ENCODE peak calls at places on chromosomes 3 and 15, in five cellular contexts. H is NCI-H460; C is stimulated activated naive CD8-positive, alpha-beta T cell treated with anti-CD3 and anti-CD28 coated beads, Interleukin-15, Interleukin-2, amounts not matched to agents 100 U/mL and 50 U/mL, for 24 hours; E is mucosa of gallbladder; V is NCI-H446 treated with DMSO at 0.1 percent for 48 hours. Q is an unnamed sample.

GRCh38 chr3:187518616-187519015 is 150.4 kb downstream of the RTP4 start:
- DNase-seq in C (no peak), H (no peak), E (no peak), V (no peak), Q (no peak)

GRCh38 chr15:67998599-67999122 is 55.5 kb upstream of the PIAS1 start:
- DNase-seq in H (peak), V (peak), C (no peak), E (peak), Q (peak)

GRCh38 chr3:138902166-138902565 is 44.8 kb downstream of the FOXL2 start:
- DNase-seq in V (no peak), H (no peak), C (no peak), E (no peak), Q (no peak)

GRCh38 chr3:38713121-38713520 is 63.6 kb upstream of the SCN5A start:
- DNase-seq in V (no peak), C (no peak), H (no peak), E (no peak), Q (no peak)

GRCh38 chr15:72009207-72009606 is 108.7 kb downstream of the MYO9A start:
- DNase-seq in C (no peak), V (no peak), E (peak), H (no peak), Q (peak)

GRCh38 chr15:76161153-76162049 is 101.6 kb downstream of the TMEM266 start:
- DNase-seq in V (no peak), C (no peak), H (no peak), E (no peak), Q (no peak)

GRCh38 chr3:80079886-80080285 is 312.1 kb upstream of the ROBO1 start:
- DNase-seq in E (no peak), H (no peak), V (no peak), C (no peak), Q (no peak)

GRCh38 chr3:152638707-152639450 is 196.1 kb upstream of the P2RY1 start:
- DNase-seq in V (no peak), E (no peak), C (no peak), H (no peak), Q (no peak)

GRCh38 chr3:16064660-16065414 is 109.6 kb upstream of the GALNT15 start:
- DNase-seq in C (no peak), E (peak), V (peak), H (no peak), Q (peak)

GRCh38 chr15:29681946-29682345 is 140.3 kb downstream of the TJP1 start:
- DNase-seq in V (no peak), C (no peak), E (no peak), H (no peak), Q (no peak)

GRCh38 chr3:41330465-41330864 is 131.2 kb downstream of the CTNNB1 start:
- DNase-seq in C (no peak), V (no peak), H (no peak), E (no peak), Q (no peak)

GRCh38 chr3:125374501-125374995 is 577 bp downstream of the ZNF148 start:
- DNase-seq in H (no peak), C (peak), E (peak), V (no peak), Q (peak)

GRCh38 chr3:188286087-188286513 is 132.1 kb downstream of the LPP start:
- DNase-seq in C (no peak), V (no peak), E (no peak), H (no peak), Q (no peak)

GRCh38 chr15:47813985-47814384 is 96.7 kb downstream of the SEMA6D start:
- DNase-seq in C (no peak), H (no peak), E (no peak), V (peak), Q (no peak)

GRCh38 chr3:101466465-101467309 is 46.3 kb downstream of the SENP7 start:
- DNase-seq in V (no peak), C (no peak), E (peak), H (no peak), Q (peak)

GRCh38 chr3:150184426-150185071 is 213.9 kb upstream of the PFN2 start:
- DNase-seq in H (no peak), V (no peak), C (no peak), E (no peak), Q (no peak)

GRCh38 chr3:44050051-44050570 is 191.6 kb upstream of the TOPAZ1 start:
- DNase-seq in H (no peak), C (no peak), V (no peak), E (no peak), Q (no peak)

GRCh38 chr3:195251336-195252065 is 19.5 kb downstream of the XXYLT1 start:
- DNase-seq in H (no peak), E (no peak), V (no peak), C (peak), Q (no peak)

GRCh38 chr3:9384141-9384828 is 13.1 kb upstream of the SETD5 start:
- DNase-seq in V (no peak), E (no peak), C (no peak), H (no peak), Q (no peak)

GRCh38 chr3:69200384-69201068 is 78.1 kb upstream of the LMOD3 start:
- DNase-seq in E (peak), V (no peak), C (peak), H (peak), Q (peak)

GRCh38 chr15:80825361-80826030 is 46.3 kb downstream of the CEMIP start:
- DNase-seq in C (no peak), V (no peak), E (peak), H (no peak), Q (no peak)

GRCh38 chr3:27508421-27508820 is 24.2 kb upstream of the SLC4A7 start:
- DNase-seq in H (no peak), C (no peak), V (no peak), E (no peak), Q (no peak)

GRCh38 chr3:188350956-188351355 is 197.0 kb downstream of the LPP start:
- DNase-seq in E (no peak), H (no peak), C (no peak), V (no peak), Q (no peak)

GRCh38 chr3:72614394-72615074 is 233.7 kb downstream of the SHQ1 start:
- DNase-seq in E (no peak), H (no peak), C (no peak), V (no peak), Q (no peak)

GRCh38 chr3:183493296-183494045 is 62.0 kb downstream of the KLHL6 start:
- DNase-seq in V (no peak), C (no peak), H (no peak), E (no peak), Q (no peak)

GRCh38 chr3:46538803-46539442 is 27.2 kb downstream of the LRRC2 start:
- DNase-seq in H (no peak), C (peak), E (peak), V (no peak), Q (peak)